ENCODE peak calls at places on chromosomes 12 and 14, in nine cellular contexts. E is GM20000, F is neural crest cell, Z is AG09319, N is brain microvascular endothelial cell, Q is kidney epithelial cell, X is Calu3, P is neural progenitor cell, B is upper lobe of right lung. C is an unnamed sample.

GRCh38 chr14:59919582-59920377 is at the start of gene LRRC9:
- DNase-seq in N (no peak), Z (no peak), B (peak), E (no peak), Q (no peak), F (peak), X (no peak), P (peak), C (no peak)

GRCh38 chr12:75482636-75483035 is 2.1 kb downstream of the GLIPR1 start:
- DNase-seq in F (no peak), E (no peak), X (no peak), Q (no peak), N (no peak), P (no peak), Z (no peak), B (no peak), C (no peak)

GRCh38 chr12:76312314-76312713 is 35.9 kb downstream of the BBS10 start:
- DNase-seq in N (no peak), Q (no peak), E (no peak), B (peak), X (no peak), Z (no peak), P (no peak), F (no peak), C (no peak)

GRCh38 chr14:70239802-70240201 is 51.1 kb upstream of the SLC8A3 start:
- DNase-seq in N (no peak), B (no peak), P (no peak), E (peak), X (no peak), Q (no peak), Z (no peak), F (no peak), C (no peak)

GRCh38 chr14:54481695-54482094 is 7.1 kb downstream of the GMFB start:
- DNase-seq in N (no peak), F (no peak), B (no peak), P (no peak), Q (no peak), E (no peak), X (no peak), Z (no peak), C (peak)

GRCh38 chr12:64186789-64187188 is 35.3 kb downstream of the KICS2 start:
- DNase-seq in N (peak), X (no peak), F (no peak), P (no peak), B (no peak), E (peak), Q (no peak), Z (no peak), C (peak)

GRCh38 chr12:123263196-123263817 is 8.3 kb downstream of the CDK2AP1 start:
- DNase-seq in Z (no peak), P (no peak), X (no peak), F (no peak), E (no peak), B (no peak), N (no peak), Q (no peak), C (no peak)

GRCh38 chr14:101643651-101644050 is 82.4 kb downstream of the DIO3 start:
- DNase-seq in N (no peak), X (no peak), P (no peak), B (no peak), Z (no peak), E (no peak), F (no peak), Q (no peak), C (no peak)

GRCh38 chr14:100147181-100147631 is 12.2 kb downstream of the DEGS2 start:
- DNase-seq in P (no peak), Q (no peak), B (peak), N (no peak), Z (no peak), E (peak), X (no peak), F (no peak), C (no peak)

GRCh38 chr12:45989277-45989856 is 1.0 kb downstream of the SCAF11 start:
- DNase-seq in F (peak), E (no peak), P (no peak), N (no peak), B (no peak), Z (no peak), Q (no peak), X (no peak), C (no peak)

GRCh38 chr12:49974231-49974675 is 1.5 kb downstream of the AQP6 start:
- DNase-seq in Z (peak), Q (no peak), N (peak), X (no peak), F (peak), B (peak), E (no peak), P (peak), C (no peak)

GRCh38 chr12:119154435-119154818 is 24.3 kb upstream of the HSPB8 start:
- DNase-seq in N (no peak), F (peak), Z (no peak), Q (no peak), E (no peak), P (peak), B (no peak), X (no peak), C (no peak)

GRCh38 chr12:119157528-119157927 is 21.2 kb upstream of the HSPB8 start:
- DNase-seq in Q (no peak), X (no peak), B (peak), F (no peak), N (no peak), Z (no peak), E (no peak), P (no peak), C (no peak)

GRCh38 chr12:119153477-119154434 is 25.0 kb upstream of the HSPB8 start:
- DNase-seq in N (peak), B (peak), Z (no peak), X (no peak), Q (peak), E (no peak), F (peak), P (peak), C (no peak)

GRCh38 chr12:119158004-119158776 is 20.5 kb upstream of the HSPB8 start:
- DNase-seq in E (no peak), P (no peak), X (no peak), N (no peak), Q (no peak), Z (no peak), B (no peak), F (no peak), C (no peak)

GRCh38 chr12:119156401-119156800 is 22.3 kb upstream of the HSPB8 start:
- DNase-seq in Z (no peak), E (no peak), X (no peak), Q (no peak), B (no peak), F (no peak), P (peak), N (no peak), C (no peak)
- TF ChIP-seq CTCF in Z (no peak), E (no peak), X (no peak), Q (peak), B (no peak), F (no peak), P (peak), N (peak), C (no peak)

DNA sequence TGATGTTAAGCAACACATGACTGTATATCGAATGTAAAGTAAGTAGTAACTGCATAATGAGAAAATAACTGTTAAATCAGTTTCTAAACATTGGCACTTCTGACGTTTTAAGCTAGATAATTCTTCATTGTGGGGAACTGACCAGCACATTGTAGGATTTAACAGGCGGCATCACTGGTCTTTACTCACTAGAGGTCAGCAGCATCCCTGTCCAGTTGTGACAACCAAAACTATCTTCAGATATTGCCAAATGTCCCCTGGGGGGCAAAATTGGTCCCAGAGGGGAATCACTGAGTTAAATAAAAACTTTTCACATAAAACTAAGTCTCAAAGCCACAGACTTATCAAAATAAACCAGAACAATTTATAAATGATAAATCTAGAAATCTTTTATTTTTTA is 65.3 kb downstream of the BLTP3B start:
- DNase-seq in B (no peak), Q (no peak), N (no peak), F (no peak), P (no peak), X (no peak), E (no peak), Z (no peak), C (no peak)
- TF ChIP-seq CTCF in B (no peak), Q (no peak), N (peak), F (no peak), P (peak), X (no peak), E (no peak), Z (peak), C (peak)

DNA sequence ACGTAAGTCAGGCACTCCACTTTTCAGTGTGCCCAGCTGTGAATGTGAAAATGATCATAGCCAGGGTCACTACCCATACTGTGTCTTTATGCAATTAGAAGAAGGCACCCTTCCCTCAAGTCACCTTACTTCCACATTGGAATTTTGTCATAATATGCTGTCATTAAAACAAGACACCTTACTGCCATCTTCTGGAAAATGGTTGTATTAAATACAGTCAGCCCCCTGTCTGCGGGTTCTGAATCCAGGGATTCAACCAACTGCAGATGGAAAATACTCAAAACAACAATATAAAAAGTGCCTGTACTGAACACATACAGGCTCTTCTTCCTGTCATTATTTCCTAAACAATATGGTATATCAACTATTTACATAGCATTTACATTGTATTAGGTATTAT is 70.2 kb upstream of the TBX5 start:
- DNase-seq in X (no peak), Q (no peak), E (no peak), N (no peak), Z (no peak), F (no peak), P (peak), B (no peak), C (no peak)
- TF ChIP-seq CTCF in X (no peak), Q (peak), E (no peak), N (no peak), Z (peak), F (peak), P (peak), B (peak), C (peak)

DNA sequence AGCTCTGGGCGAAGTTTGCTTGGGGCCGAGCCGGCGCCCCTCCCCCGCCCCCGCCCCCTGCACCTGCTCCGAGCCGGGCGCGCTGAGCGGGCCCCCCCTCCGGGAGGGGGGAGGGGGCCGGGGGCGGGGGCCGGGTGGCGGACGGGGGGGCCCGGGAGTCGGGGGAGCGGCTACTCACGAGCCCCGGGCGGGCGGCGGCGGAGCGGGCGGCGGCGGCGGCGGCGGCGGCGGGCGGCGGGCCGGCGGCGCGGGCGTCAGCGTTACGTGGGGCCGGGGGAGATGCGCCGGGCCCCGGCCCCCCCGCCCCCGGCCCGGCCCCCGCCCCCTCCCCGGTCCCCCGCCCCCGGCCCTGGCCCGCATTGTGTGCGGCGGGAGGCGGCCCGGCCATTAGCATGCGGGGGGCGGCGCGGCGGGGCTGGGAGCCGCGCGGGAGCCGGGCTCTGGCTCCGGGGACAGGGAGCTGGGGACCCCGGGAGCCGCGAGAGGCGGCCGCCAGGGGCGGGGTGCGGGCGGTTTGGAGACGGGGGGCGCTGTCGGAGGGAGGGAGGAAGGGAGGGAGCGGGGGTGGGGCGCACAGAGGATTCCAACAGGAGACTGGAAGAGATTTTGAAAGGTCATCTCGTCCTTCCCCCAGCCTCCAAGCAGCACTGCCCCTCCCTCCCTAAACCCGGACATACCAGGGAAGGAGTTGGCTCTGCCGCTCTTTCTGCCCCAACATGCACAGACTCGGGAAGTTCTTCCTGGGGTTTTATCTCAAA is at the start of gene ZNF219:
- DNase-seq in F (peak), N (no peak), E (peak), Q (no peak), X (peak), Z (no peak), B (peak), P (peak), C (no peak)
- TF ChIP-seq CTCF in F (no peak), N (no peak), E (no peak), Q (no peak), X (no peak), Z (no peak), B (no peak), P (peak), C (no peak)

C was measured in PC-9.